ENCODE peak calls at places on chromosome 18, in seven cellular contexts. T, M, K, I, B, W and L are unnamed samples.

GRCh38 chr18:50807199-50807598 is 12.6 kb downstream of the MRO start:
- DNase-seq in T (no peak), M (no peak), K (no peak), I (no peak), B (no peak), W (no peak), L (no peak)

GRCh38 chr18:13300029-13300428 is 81.5 kb downstream of the LDLRAD4 start:
- DNase-seq in T (no peak), M (no peak), K (no peak), I (no peak), B (no peak), W (no peak), L (no peak)

GRCh38 chr18:75489493-75490190 is 62.1 kb upstream of the SMIM21 start:
- DNase-seq in T (no peak), M (no peak), K (no peak), I (peak; percentile 91), B (no peak), W (peak; percentile 98), L (peak; percentile 86)

GRCh38 chr18:61333271-61333745 is at the start of gene CDH20:
- DNase-seq in T (peak; percentile 72), M (peak; percentile 82), K (peak; percentile 27), I (no peak), B (no peak), W (no peak), L (no peak)

GRCh38 chr18:13216732-13217465 is 1.7 kb upstream of the LDLRAD4 start:
- DNase-seq in T (no peak), M (peak; percentile 32), K (peak; percentile 59), I (peak; percentile 6), B (no peak), W (no peak), L (no peak)

GRCh38 chr18:42108071-42108470 is 153.0 kb downstream of the PIK3C3 start:
- DNase-seq in T (no peak), M (no peak), K (no peak), I (no peak), B (no peak), W (no peak), L (no peak)

GRCh38 chr18:79583984-79584401 is 95.6 kb upstream of the CTDP1 start:
- DNase-seq in T (no peak), M (no peak), K (no peak), I (no peak), B (no peak), W (no peak), L (no peak)

GRCh38 chr18:59650266-59650820 is 46.9 kb downstream of the CCBE1 start:
- DNase-seq in T (no peak), M (no peak), K (no peak), I (no peak), B (no peak), W (peak; percentile 39), L (no peak)

GRCh38 chr18:22006458-22006857 is 162.9 kb upstream of the GATA6 start:
- DNase-seq in T (no peak), M (no peak), K (no peak), I (no peak), B (no peak), W (no peak), L (no peak)

GRCh38 chr18:35836932-35837331 is 135.5 kb upstream of the RMP24 start:
- DNase-seq in T (no peak), M (no peak), K (no peak), I (no peak), B (no peak), W (no peak), L (no peak)
- H3K18ac ChIP-seq in T (no peak overlapping the region), M (no peak overlapping the region), K (no peak overlapping the region), I (no peak overlapping the region), B (no peak overlapping the region), W (no peak overlapping the region), L (no peak overlapping the region)

GRCh38 chr18:32582455-32582854 is 111.8 kb upstream of the GAREM1 start:
- DNase-seq in T (no peak), M (no peak), K (no peak), I (no peak), B (no peak), W (no peak), L (no peak)

GRCh38 chr18:32576296-32576916 is 105.7 kb upstream of the GAREM1 start:
- DNase-seq in T (peak; percentile 46), M (peak; percentile 62), K (peak; percentile 11), I (peak; percentile 46), B (no peak), W (peak; percentile 5), L (no peak)

DNA sequence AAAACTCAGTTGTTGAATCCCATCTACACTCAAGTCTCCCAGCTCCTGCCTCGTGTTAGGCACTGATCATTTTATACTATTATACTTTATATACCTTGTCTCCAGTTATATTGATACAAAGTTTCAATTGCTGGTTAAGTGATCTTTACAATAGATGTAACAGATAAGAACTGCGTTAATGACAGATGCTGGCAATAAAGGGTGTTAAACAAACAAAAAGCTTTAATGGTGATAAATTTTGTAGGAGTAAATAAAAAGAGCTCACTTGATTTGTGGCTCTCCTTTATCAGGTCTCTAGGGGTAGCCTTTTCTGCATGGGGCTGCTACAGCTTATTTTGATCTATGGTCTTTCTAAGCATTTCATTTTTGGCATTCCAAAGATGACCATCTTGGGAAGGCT is 106.9 kb upstream of the GAREM1 start:
- DNase-seq in T (no peak), M (no peak), K (no peak), I (no peak), B (no peak), W (no peak), L (no peak)
- H3K18ac ChIP-seq in T (no peak overlapping the region), M (no peak overlapping the region), K (no peak overlapping the region), I (no peak overlapping the region), B (no peak overlapping the region), W (no peak overlapping the region), L (no peak overlapping the region)

GRCh38 chr18:8176554-8176953 is 432.7 kb upstream of the RAB12 start:
- DNase-seq in T (no peak), M (peak; percentile 14), K (no peak), I (no peak), B (no peak), W (no peak), L (no peak)
- H3K18ac ChIP-seq in T (no peak overlapping the region), M (no peak overlapping the region), K (no peak overlapping the region), I (no peak overlapping the region), B (no peak overlapping the region), W (no peak overlapping the region), L (no peak overlapping the region)

DNA sequence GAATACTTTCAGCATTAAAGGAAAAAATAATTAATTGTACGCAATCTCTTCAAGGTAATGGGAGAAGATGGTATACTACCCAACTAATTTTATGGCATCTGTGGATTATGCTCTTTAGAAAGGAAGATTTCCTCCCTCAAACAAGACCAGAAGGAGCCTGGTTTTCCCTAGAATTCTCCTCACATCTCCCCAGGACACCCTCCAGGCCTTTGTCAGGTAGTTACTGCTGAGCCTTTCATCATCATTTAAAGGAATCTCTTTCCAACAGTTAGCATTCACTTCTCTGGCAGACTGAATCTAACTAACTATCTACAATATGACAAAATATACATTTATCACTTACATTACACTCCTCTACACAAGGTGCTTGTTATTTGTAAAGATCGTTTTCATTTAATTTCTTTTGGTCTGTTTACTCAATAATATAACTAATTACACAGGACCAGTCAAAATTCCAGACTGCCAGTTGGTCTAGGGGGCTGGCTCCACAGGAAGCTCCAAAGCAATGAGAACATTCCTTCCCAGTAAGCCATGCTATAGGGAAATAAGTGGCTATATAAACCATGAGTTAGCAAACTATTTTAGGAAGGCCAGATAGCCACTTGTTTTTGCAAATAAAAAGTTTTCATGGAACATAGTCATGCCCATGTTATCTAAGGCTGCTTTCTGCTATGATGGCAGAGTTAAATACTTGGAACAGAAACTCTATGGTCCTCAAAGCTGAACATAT is 19.1 kb downstream of the ZNF24 start:
- DNase-seq in T (no peak), M (peak; percentile 81), K (no peak), I (peak; percentile 74), B (no peak), W (peak; percentile 69), L (no peak)
- H3K18ac ChIP-seq in T (no peak overlapping the region), M (no peak overlapping the region), K (no peak overlapping the region), I (no peak overlapping the region), B (no peak overlapping the region), W (peak overlapping the region; percentile 90), L (no peak overlapping the region)